ENCODE peak calls at places on chromosome 2, in nine cellular contexts. O is PC-9, E is cardiac muscle cell, P is A549, Z is prostate gland, I is fibroblast of the aortic adventitia, R is choroid plexus epithelial cell, M is stomach, A is fibroblast of lung. X is an unnamed sample.

GRCh38 chr2:220296174-220296573 is 668.7 kb downstream of the SLC4A3 start:
- DNase-seq in O (no peak), E (no peak), P (no peak), Z (no peak), I (no peak), R (peak; percentile 56), M (no peak), A (peak; percentile 34), X (no peak)

GRCh38 chr2:120253021-120253882 is 600 bp downstream of the RALB start:
- DNase-seq in O (peak; percentile 70), E (peak; percentile 88), P (peak; percentile 64), Z (peak; percentile 62), I (peak; percentile 77), R (peak; percentile 78), M (peak; percentile 79), A (peak; percentile 85), X (no peak)

GRCh38 chr2:218326315-218326714 is 30.3 kb upstream of the CATIP start:
- DNase-seq in O (no peak), E (no peak), P (no peak), Z (no peak), I (no peak), R (no peak), M (no peak), A (no peak), X (no peak)

GRCh38 chr2:61135510-61135909 is 26.5 kb upstream of the C2orf74 start:
- DNase-seq in O (no peak), E (peak; percentile 79), P (no peak), Z (no peak), I (peak; percentile 78), R (peak; percentile 85), M (no peak), A (peak; percentile 71), X (no peak)

GRCh38 chr2:58055027-58055786 is 8.6 kb downstream of the VRK2 start:
- DNase-seq in O (no peak), E (no peak), P (no peak), Z (no peak), I (no peak), R (no peak), M (no peak), A (no peak), X (no peak)

GRCh38 chr2:47639469-47639868 is 143.5 kb upstream of the MSH6 start:
- DNase-seq in O (no peak), E (no peak), P (no peak), Z (no peak), I (peak; percentile 6), R (peak; percentile 8), M (no peak), A (no peak), X (no peak)

GRCh38 chr2:172380436-172381274 is 46.7 kb upstream of the ITGA6 start:
- DNase-seq in O (no peak), E (peak; percentile 56), P (no peak), Z (no peak), I (no peak), R (peak; percentile 11), M (no peak), A (peak; percentile 41), X (no peak)

GRCh38 chr2:138185827-138186226 is 221.6 kb downstream of the HNMT start:
- DNase-seq in O (no peak), E (peak; percentile 13), P (no peak), Z (no peak), I (peak; percentile 21), R (no peak), M (no peak), A (no peak), X (no peak)

GRCh38 chr2:46850742-46851141 is 64.9 kb downstream of the MCFD2 start:
- DNase-seq in O (peak; percentile 67), E (peak; percentile 95), P (no peak), Z (peak; percentile 35), I (peak; percentile 98), R (peak; percentile 88), M (peak; percentile 71), A (peak; percentile 74), X (no peak)

GRCh38 chr2:210961249-210961648 is 404.9 kb downstream of the CPS1 start:
- DNase-seq in O (no peak), E (no peak), P (no peak), Z (no peak), I (no peak), R (peak; percentile 26), M (no peak), A (no peak), X (no peak)

GRCh38 chr2:32718752-32719151 is 90.9 kb downstream of the TTC27 start:
- DNase-seq in O (no peak), E (no peak), P (no peak), Z (no peak), I (no peak), R (no peak), M (no peak), A (no peak), X (no peak)

GRCh38 chr2:101151141-101151858 is at the start of gene TBC1D8:
- DNase-seq in O (peak; percentile 88), E (peak; percentile 87), P (peak; percentile 80), Z (peak; percentile 79), I (peak; percentile 75), R (peak; percentile 71), M (peak; percentile 90), A (peak; percentile 76), X (no peak)

GRCh38 chr2:81097361-81097760 is 792.8 kb upstream of the LRRTM1 start:
- DNase-seq in O (no peak), E (no peak), P (no peak), Z (no peak), I (no peak), R (no peak), M (no peak), A (no peak), X (no peak)

GRCh38 chr2:69989017-69989416 is 27.6 kb upstream of the ASPRV1 start:
- DNase-seq in O (peak; percentile 58), E (no peak), P (no peak), Z (no peak), I (no peak), R (no peak), M (no peak), A (no peak), X (no peak)

GRCh38 chr2:217314021-217314460 is 454.2 kb upstream of the TNP1 start:
- DNase-seq in O (no peak), E (no peak), P (no peak), Z (peak; percentile 38), I (no peak), R (no peak), M (no peak), A (peak; percentile 51), X (no peak)

GRCh38 chr2:888211-888801 is 62.3 kb upstream of the SNTG2 start:
- DNase-seq in O (no peak), E (no peak), P (no peak), Z (peak; percentile 3), I (peak; percentile 4), R (no peak), M (no peak), A (no peak), X (no peak)

DNA sequence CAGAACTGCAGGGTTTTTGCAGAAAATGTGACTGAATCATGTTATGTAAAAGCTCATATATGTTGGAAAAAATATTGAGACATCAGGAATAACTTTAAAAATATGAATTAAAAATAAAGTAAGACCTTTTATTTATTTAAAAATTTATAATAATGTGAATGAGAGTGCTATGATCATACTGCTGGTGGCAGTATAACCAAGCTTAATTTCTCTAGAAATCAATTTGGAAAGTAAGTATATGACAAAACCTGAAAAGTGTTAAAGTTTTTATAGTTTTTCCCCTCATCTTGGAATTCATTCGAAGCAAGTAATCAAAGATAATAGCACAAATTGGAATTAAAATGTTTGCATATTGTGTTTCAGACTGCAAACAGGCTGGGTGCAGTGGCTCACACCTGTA is 7.5 kb downstream of the SLC39A10 start:
- DNase-seq in O (no peak), E (peak; percentile 13), P (no peak), Z (no peak), I (peak; percentile 51), R (peak; percentile 61), M (no peak), A (peak; percentile 68), X (no peak)
- TF ChIP-seq CTCF in O (peak; percentile 37), E (peak; percentile 16), P (peak; percentile 40), Z (no peak), I (peak; percentile 30), R (no peak), M (no peak), A (peak; percentile 34), X (no peak)

DNA sequence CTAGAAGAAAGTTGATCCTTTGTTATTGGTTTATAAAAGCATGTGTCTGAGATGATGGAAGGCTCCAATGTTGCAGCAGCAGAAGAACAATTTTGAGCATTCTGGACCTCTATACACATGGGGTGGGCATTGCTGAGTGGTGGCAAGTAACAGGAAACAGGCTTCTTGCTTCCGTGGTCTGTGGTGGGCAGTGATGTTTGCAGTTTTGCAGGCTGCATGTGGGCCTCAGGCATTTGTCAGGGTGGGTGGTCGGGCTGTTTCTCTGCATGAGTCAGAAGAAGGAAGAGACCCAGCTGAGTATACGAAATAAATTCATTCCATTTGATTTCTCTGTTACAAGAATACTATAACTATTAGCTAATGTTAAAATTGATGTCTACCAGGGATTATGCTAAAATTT is 239.5 kb upstream of the COL3A1 start:
- DNase-seq in O (no peak), E (peak; percentile 21), P (no peak), Z (no peak), I (no peak), R (no peak), M (no peak), A (peak; percentile 3), X (no peak)
- H3K4me3 ChIP-seq in O (no peak overlapping the region), E (no peak overlapping the region), P (no peak overlapping the region), Z (no peak overlapping the region), I (no peak overlapping the region), R (no peak overlapping the region), M (no peak overlapping the region), A (no peak overlapping the region), X (no peak overlapping the region)

GRCh38 chr2:73256618-73256922 is 22.5 kb downstream of the CCT7 start:
- DNase-seq in O (no peak), E (no peak), P (no peak), Z (no peak), I (no peak), R (no peak), M (no peak), A (no peak), X (no peak)

GRCh38 chr2:73255907-73256617 is 22.0 kb downstream of the CCT7 start:
- DNase-seq in O (no peak), E (no peak), P (no peak), Z (no peak), I (no peak), R (no peak), M (no peak), A (no peak), X (no peak)

GRCh38 chr2:73253901-73254300 is 19.8 kb downstream of the CCT7 start:
- DNase-seq in O (peak; percentile 20), E (no peak), P (no peak), Z (no peak), I (no peak), R (no peak), M (no peak), A (no peak), X (no peak)

GRCh38 chr2:73254343-73255006 is 20.4 kb downstream of the CCT7 start:
- DNase-seq in O (peak; percentile 19), E (no peak), P (no peak), Z (peak; percentile 37), I (no peak), R (no peak), M (no peak), A (no peak), X (no peak)

GRCh38 chr2:73255007-73255644 is 21.0 kb downstream of the CCT7 start:
- DNase-seq in O (no peak), E (no peak), P (no peak), Z (no peak), I (no peak), R (no peak), M (no peak), A (no peak), X (no peak)
- TF ChIP-seq CTCF in O (no peak), E (no peak), P (no peak), Z (no peak), I (no peak), R (no peak), M (no peak), A (no peak), X (no peak)

GRCh38 chr2:132668189-132668833 is 1.7 kb downstream of the LYPD1 start:
- DNase-seq in O (no peak), E (no peak), P (peak; percentile 21), Z (no peak), I (peak; percentile 31), R (no peak), M (no peak), A (no peak), X (no peak)
- H3K4me3 ChIP-seq in O (no peak overlapping the region), E (peak overlapping the region; percentile 46), P (peak overlapping the region; percentile 60), Z (no peak overlapping the region), I (peak overlapping the region; percentile 83), R (peak overlapping the region; percentile 50), M (peak overlapping the region; percentile 50), A (peak overlapping the region; percentile 27), X (no peak overlapping the region)

X was measured in GM12864.